ENCODE peak calls at places on chromosomes 6 and 20, in six cellular contexts. One of them, this sample, is unnamed.

GRCh38 chr20:57870597-57871236 is 160.9 kb upstream of the PMEPA1 start:
- DNase-seq in stimulated activated naive CD8-positive, alpha-beta T cell treated with anti-CD3 and anti-CD28 coated beads, Interleukin-15, Interleukin-2, amounts not matched to agents 100 U/mL and 50 U/mL, for 24 hours: no peak
- DNase-seq in stimulated activated CD4-positive, alpha-beta T cell treated with anti-CD3 and anti-CD28 coated beads, Interleukin-1b, Interleukin-23, amount 100 ng/mL, for 24 hours: no peak
- DNase-seq in astrocyte of the spinal cord: no peak
- DNase-seq in kidney epithelial cell: no peak
- DNase-seq in activated CD4-positive, alpha-beta T cell treated with anti-CD3 and anti-CD28 coated beads, Interleukin-2, amount 10 ng/mL, durations not matched to agents 24 days and 14 days: no peak
- DNase-seq in this sample: no peak

GRCh38 chr6:71585472-71585871 is 296.9 kb downstream of the OGFRL1 start:
- DNase-seq in stimulated activated naive CD8-positive, alpha-beta T cell treated with anti-CD3 and anti-CD28 coated beads, Interleukin-15, Interleukin-2, amounts not matched to agents 100 U/mL and 50 U/mL, for 24 hours: no peak
- DNase-seq in stimulated activated CD4-positive, alpha-beta T cell treated with anti-CD3 and anti-CD28 coated beads, Interleukin-1b, Interleukin-23, amount 100 ng/mL, for 24 hours: no peak
- DNase-seq in astrocyte of the spinal cord: no peak
- DNase-seq in kidney epithelial cell: no peak
- DNase-seq in activated CD4-positive, alpha-beta T cell treated with anti-CD3 and anti-CD28 coated beads, Interleukin-2, amount 10 ng/mL, durations not matched to agents 24 days and 14 days: no peak
- DNase-seq in this sample: no peak

GRCh38 chr6:52317841-52318581 is 33.5 kb upstream of the MCM3 start:
- DNase-seq in kidney epithelial cell: peak
- DNase-seq in stimulated activated naive CD8-positive, alpha-beta T cell treated with anti-CD3 and anti-CD28 coated beads, Interleukin-15, Interleukin-2, amounts not matched to agents 100 U/mL and 50 U/mL, for 24 hours: no peak
- DNase-seq in stimulated activated CD4-positive, alpha-beta T cell treated with anti-CD3 and anti-CD28 coated beads, Interleukin-1b, Interleukin-23, amount 100 ng/mL, for 24 hours: no peak
- DNase-seq in astrocyte of the spinal cord: peak
- DNase-seq in activated CD4-positive, alpha-beta T cell treated with anti-CD3 and anti-CD28 coated beads, Interleukin-2, amount 10 ng/mL, durations not matched to agents 24 days and 14 days: no peak
- DNase-seq in this sample: peak

GRCh38 chr6:160261991-160262718 is 3.5 kb upstream of the SLC22A2 start:
- DNase-seq in astrocyte of the spinal cord: no peak
- DNase-seq in stimulated activated CD4-positive, alpha-beta T cell treated with anti-CD3 and anti-CD28 coated beads, Interleukin-1b, Interleukin-23, amount 100 ng/mL, for 24 hours: no peak
- DNase-seq in stimulated activated naive CD8-positive, alpha-beta T cell treated with anti-CD3 and anti-CD28 coated beads, Interleukin-15, Interleukin-2, amounts not matched to agents 100 U/mL and 50 U/mL, for 24 hours: no peak
- DNase-seq in kidney epithelial cell: no peak
- DNase-seq in activated CD4-positive, alpha-beta T cell treated with anti-CD3 and anti-CD28 coated beads, Interleukin-2, amount 10 ng/mL, durations not matched to agents 24 days and 14 days: no peak
- DNase-seq in this sample: no peak

GRCh38 chr6:16674666-16675392 is 86.4 kb downstream of the ATXN1 start:
- DNase-seq in astrocyte of the spinal cord: peak
- DNase-seq in stimulated activated naive CD8-positive, alpha-beta T cell treated with anti-CD3 and anti-CD28 coated beads, Interleukin-15, Interleukin-2, amounts not matched to agents 100 U/mL and 50 U/mL, for 24 hours: no peak
- DNase-seq in activated CD4-positive, alpha-beta T cell treated with anti-CD3 and anti-CD28 coated beads, Interleukin-2, amount 10 ng/mL, durations not matched to agents 24 days and 14 days: no peak
- DNase-seq in stimulated activated CD4-positive, alpha-beta T cell treated with anti-CD3 and anti-CD28 coated beads, Interleukin-1b, Interleukin-23, amount 100 ng/mL, for 24 hours: no peak
- DNase-seq in kidney epithelial cell: no peak
- DNase-seq in this sample: peak

GRCh38 chr20:64228086-64228485 is 27.5 kb upstream of the PCMTD2 start:
- DNase-seq in kidney epithelial cell: no peak
- DNase-seq in astrocyte of the spinal cord: no peak
- DNase-seq in activated CD4-positive, alpha-beta T cell treated with anti-CD3 and anti-CD28 coated beads, Interleukin-2, amount 10 ng/mL, durations not matched to agents 24 days and 14 days: no peak
- DNase-seq in stimulated activated naive CD8-positive, alpha-beta T cell treated with anti-CD3 and anti-CD28 coated beads, Interleukin-15, Interleukin-2, amounts not matched to agents 100 U/mL and 50 U/mL, for 24 hours: no peak
- DNase-seq in stimulated activated CD4-positive, alpha-beta T cell treated with anti-CD3 and anti-CD28 coated beads, Interleukin-1b, Interleukin-23, amount 100 ng/mL, for 24 hours: no peak
- DNase-seq in this sample: no peak

GRCh38 chr6:79647756-79648155 is 16.6 kb downstream of the SH3BGRL2 start:
- DNase-seq in stimulated activated naive CD8-positive, alpha-beta T cell treated with anti-CD3 and anti-CD28 coated beads, Interleukin-15, Interleukin-2, amounts not matched to agents 100 U/mL and 50 U/mL, for 24 hours: no peak
- DNase-seq in stimulated activated CD4-positive, alpha-beta T cell treated with anti-CD3 and anti-CD28 coated beads, Interleukin-1b, Interleukin-23, amount 100 ng/mL, for 24 hours: no peak
- DNase-seq in astrocyte of the spinal cord: no peak
- DNase-seq in activated CD4-positive, alpha-beta T cell treated with anti-CD3 and anti-CD28 coated beads, Interleukin-2, amount 10 ng/mL, durations not matched to agents 24 days and 14 days: no peak
- DNase-seq in kidney epithelial cell: no peak
- DNase-seq in this sample: no peak

GRCh38 chr20:50242863-50243609 is 52.4 kb downstream of the CEBPB start:
- DNase-seq in stimulated activated naive CD8-positive, alpha-beta T cell treated with anti-CD3 and anti-CD28 coated beads, Interleukin-15, Interleukin-2, amounts not matched to agents 100 U/mL and 50 U/mL, for 24 hours: no peak
- DNase-seq in astrocyte of the spinal cord: peak
- DNase-seq in stimulated activated CD4-positive, alpha-beta T cell treated with anti-CD3 and anti-CD28 coated beads, Interleukin-1b, Interleukin-23, amount 100 ng/mL, for 24 hours: no peak
- DNase-seq in kidney epithelial cell: no peak
- DNase-seq in activated CD4-positive, alpha-beta T cell treated with anti-CD3 and anti-CD28 coated beads, Interleukin-2, amount 10 ng/mL, durations not matched to agents 24 days and 14 days: no peak
- DNase-seq in this sample: no peak

GRCh38 chr20:8790442-8791074 is 278.3 kb upstream of the PLCB4 start:
- DNase-seq in stimulated activated naive CD8-positive, alpha-beta T cell treated with anti-CD3 and anti-CD28 coated beads, Interleukin-15, Interleukin-2, amounts not matched to agents 100 U/mL and 50 U/mL, for 24 hours: peak
- DNase-seq in kidney epithelial cell: no peak
- DNase-seq in stimulated activated CD4-positive, alpha-beta T cell treated with anti-CD3 and anti-CD28 coated beads, Interleukin-1b, Interleukin-23, amount 100 ng/mL, for 24 hours: no peak
- DNase-seq in activated CD4-positive, alpha-beta T cell treated with anti-CD3 and anti-CD28 coated beads, Interleukin-2, amount 10 ng/mL, durations not matched to agents 24 days and 14 days: peak
- DNase-seq in astrocyte of the spinal cord: peak
- DNase-seq in this sample: peak

GRCh38 chr20:330233-331149 is 5.1 kb downstream of the SOX12 start:
- DNase-seq in kidney epithelial cell: no peak
- DNase-seq in activated CD4-positive, alpha-beta T cell treated with anti-CD3 and anti-CD28 coated beads, Interleukin-2, amount 10 ng/mL, durations not matched to agents 24 days and 14 days: peak
- DNase-seq in astrocyte of the spinal cord: peak
- DNase-seq in stimulated activated CD4-positive, alpha-beta T cell treated with anti-CD3 and anti-CD28 coated beads, Interleukin-1b, Interleukin-23, amount 100 ng/mL, for 24 hours: no peak
- DNase-seq in stimulated activated naive CD8-positive, alpha-beta T cell treated with anti-CD3 and anti-CD28 coated beads, Interleukin-15, Interleukin-2, amounts not matched to agents 100 U/mL and 50 U/mL, for 24 hours: peak
- DNase-seq in this sample: peak

GRCh38 chr20:49570828-49571552 is 3.1 kb upstream of the PTGIS start:
- DNase-seq in astrocyte of the spinal cord: no peak
- DNase-seq in stimulated activated CD4-positive, alpha-beta T cell treated with anti-CD3 and anti-CD28 coated beads, Interleukin-1b, Interleukin-23, amount 100 ng/mL, for 24 hours: no peak
- DNase-seq in kidney epithelial cell: no peak
- DNase-seq in activated CD4-positive, alpha-beta T cell treated with anti-CD3 and anti-CD28 coated beads, Interleukin-2, amount 10 ng/mL, durations not matched to agents 24 days and 14 days: no peak
- DNase-seq in stimulated activated naive CD8-positive, alpha-beta T cell treated with anti-CD3 and anti-CD28 coated beads, Interleukin-15, Interleukin-2, amounts not matched to agents 100 U/mL and 50 U/mL, for 24 hours: no peak
- DNase-seq in this sample: peak

GRCh38 chr20:10492065-10492464 is 57.0 kb downstream of the SLX4IP start:
- DNase-seq in kidney epithelial cell: no peak
- DNase-seq in astrocyte of the spinal cord: peak
- DNase-seq in stimulated activated CD4-positive, alpha-beta T cell treated with anti-CD3 and anti-CD28 coated beads, Interleukin-1b, Interleukin-23, amount 100 ng/mL, for 24 hours: no peak
- DNase-seq in stimulated activated naive CD8-positive, alpha-beta T cell treated with anti-CD3 and anti-CD28 coated beads, Interleukin-15, Interleukin-2, amounts not matched to agents 100 U/mL and 50 U/mL, for 24 hours: no peak
- DNase-seq in activated CD4-positive, alpha-beta T cell treated with anti-CD3 and anti-CD28 coated beads, Interleukin-2, amount 10 ng/mL, durations not matched to agents 24 days and 14 days: peak
- DNase-seq in this sample: peak

GRCh38 chr6:79702701-79703100 is 71.6 kb downstream of the SH3BGRL2 start:
- DNase-seq in stimulated activated naive CD8-positive, alpha-beta T cell treated with anti-CD3 and anti-CD28 coated beads, Interleukin-15, Interleukin-2, amounts not matched to agents 100 U/mL and 50 U/mL, for 24 hours: peak
- DNase-seq in kidney epithelial cell: no peak
- DNase-seq in stimulated activated CD4-positive, alpha-beta T cell treated with anti-CD3 and anti-CD28 coated beads, Interleukin-1b, Interleukin-23, amount 100 ng/mL, for 24 hours: no peak
- DNase-seq in activated CD4-positive, alpha-beta T cell treated with anti-CD3 and anti-CD28 coated beads, Interleukin-2, amount 10 ng/mL, durations not matched to agents 24 days and 14 days: peak
- DNase-seq in astrocyte of the spinal cord: no peak
- DNase-seq in this sample: no peak

GRCh38 chr6:158047120-158047518 is 65.5 kb downstream of the SYNJ2 start:
- DNase-seq in stimulated activated CD4-positive, alpha-beta T cell treated with anti-CD3 and anti-CD28 coated beads, Interleukin-1b, Interleukin-23, amount 100 ng/mL, for 24 hours: peak
- DNase-seq in astrocyte of the spinal cord: peak
- DNase-seq in kidney epithelial cell: no peak
- DNase-seq in activated CD4-positive, alpha-beta T cell treated with anti-CD3 and anti-CD28 coated beads, Interleukin-2, amount 10 ng/mL, durations not matched to agents 24 days and 14 days: peak
- DNase-seq in stimulated activated naive CD8-positive, alpha-beta T cell treated with anti-CD3 and anti-CD28 coated beads, Interleukin-15, Interleukin-2, amounts not matched to agents 100 U/mL and 50 U/mL, for 24 hours: peak
- DNase-seq in this sample: no peak

GRCh38 chr6:105194106-105194505 is 14.3 kb upstream of the POPDC3 start:
- DNase-seq in stimulated activated naive CD8-positive, alpha-beta T cell treated with anti-CD3 and anti-CD28 coated beads, Interleukin-15, Interleukin-2, amounts not matched to agents 100 U/mL and 50 U/mL, for 24 hours: no peak
- DNase-seq in kidney epithelial cell: no peak
- DNase-seq in stimulated activated CD4-positive, alpha-beta T cell treated with anti-CD3 and anti-CD28 coated beads, Interleukin-1b, Interleukin-23, amount 100 ng/mL, for 24 hours: no peak
- DNase-seq in activated CD4-positive, alpha-beta T cell treated with anti-CD3 and anti-CD28 coated beads, Interleukin-2, amount 10 ng/mL, durations not matched to agents 24 days and 14 days: no peak
- DNase-seq in astrocyte of the spinal cord: no peak
- DNase-seq in this sample: no peak

GRCh38 chr20:50287512-50287911 is 96.9 kb downstream of the CEBPB start:
- DNase-seq in stimulated activated CD4-positive, alpha-beta T cell treated with anti-CD3 and anti-CD28 coated beads, Interleukin-1b, Interleukin-23, amount 100 ng/mL, for 24 hours: no peak
- DNase-seq in activated CD4-positive, alpha-beta T cell treated with anti-CD3 and anti-CD28 coated beads, Interleukin-2, amount 10 ng/mL, durations not matched to agents 24 days and 14 days: no peak
- DNase-seq in stimulated activated naive CD8-positive, alpha-beta T cell treated with anti-CD3 and anti-CD28 coated beads, Interleukin-15, Interleukin-2, amounts not matched to agents 100 U/mL and 50 U/mL, for 24 hours: no peak
- DNase-seq in astrocyte of the spinal cord: no peak
- DNase-seq in kidney epithelial cell: no peak
- DNase-seq in this sample: no peak